ENCODE peak calls at places on chromosomes 2 and 18, in eight cellular contexts. L, K, Y, H, J, X, S and R are unnamed samples.

GRCh38 chr2:207394812-207395534 is 134.8 kb upstream of the CREB1 start:
- DNase-seq in L (no peak), K (peak; percentile 61), Y (no peak), H (peak; percentile 71), J (no peak), X (no peak), S (no peak), R (peak; percentile 98)

GRCh38 chr2:111656893-111657292 is 227.1 kb downstream of the ANAPC1 start:
- DNase-seq in L (no peak), K (no peak), Y (no peak), H (no peak), J (no peak), X (no peak), S (no peak), R (no peak)

GRCh38 chr2:70367722-70368323 is 66.0 kb upstream of the FAM136A start:
- DNase-seq in L (no peak), K (no peak), Y (no peak), H (no peak), J (no peak), X (no peak), S (no peak), R (no peak)

GRCh38 chr2:148552675-148553331 is 91.7 kb upstream of the EPC2 start:
- DNase-seq in L (no peak), K (no peak), Y (no peak), H (peak; percentile 51), J (no peak), X (no peak), S (no peak), R (no peak)

GRCh38 chr2:226798422-226799210 is 1.0 kb downstream of the IRS1 start:
- DNase-seq in L (peak; percentile 41), K (peak; percentile 40), Y (peak; percentile 20), H (peak; percentile 73), J (peak; percentile 79), X (no peak), S (peak; percentile 90), R (no peak)

GRCh38 chr2:58871469-58872142 is 630.5 kb upstream of the FANCL start:
- DNase-seq in L (no peak), K (no peak), Y (no peak), H (no peak), J (no peak), X (no peak), S (no peak), R (no peak)

GRCh38 chr2:16106619-16107018 is 166.3 kb downstream of the MYCN start:
- DNase-seq in L (no peak), K (no peak), Y (no peak), H (no peak), J (no peak), X (no peak), S (no peak), R (no peak)

GRCh38 chr2:11326692-11327211 is 17.7 kb downstream of the ROCK2 start:
- DNase-seq in L (no peak), K (no peak), Y (no peak), H (no peak), J (no peak), X (no peak), S (no peak), R (no peak)

GRCh38 chr2:118295592-118296390 is 207.5 kb downstream of the INSIG2 start:
- DNase-seq in L (no peak), K (no peak), Y (no peak), H (no peak), J (no peak), X (no peak), S (no peak), R (no peak)

GRCh38 chr18:76486600-76486999 is 8.4 kb downstream of the ZNF516 start:
- DNase-seq in L (no peak), K (no peak), Y (no peak), H (no peak), J (no peak), X (no peak), S (no peak), R (no peak)